ENCODE peak calls at places on chromosomes 4 and X, in five cellular contexts. L is tibial artery, P is mesenteric fat pad, W is NCI-H226, J is neural progenitor cell. Y is an unnamed sample.

GRCh38 chr4:83285022-83285387 is 407 bp upstream of the COQ2 start:
- DNase-seq in L (no peak), J (peak; percentile 20), P (no peak), W (no peak), Y (peak; percentile 69)

GRCh38 chr4:113718252-113718651 is 43.3 kb downstream of the CAMK2D start:
- DNase-seq in L (no peak), P (no peak), W (no peak), J (no peak), Y (no peak)

GRCh38 chr4:80875642-80876041 is 154.9 kb upstream of the BMP3 start:
- DNase-seq in J (no peak), P (no peak), L (no peak), W (peak; percentile 2), Y (no peak)

GRCh38 chrX:44025611-44026010 is 52.4 kb upstream of the NDP start:
- DNase-seq in P (no peak), W (peak; percentile 39), J (no peak), L (no peak), Y (no peak)

GRCh38 chr4:104113850-104114249 is 380.8 kb downstream of the CXXC4 start:
- DNase-seq in W (no peak), J (no peak), P (no peak), L (no peak), Y (no peak)

GRCh38 chr4:16659120-16659519 is 239.3 kb downstream of the LDB2 start:
- DNase-seq in P (no peak), J (no peak), W (no peak), L (no peak), Y (no peak)

GRCh38 chr4:10078481-10079233 is 37.9 kb downstream of the WDR1 start:
- DNase-seq in P (peak; percentile 65), L (peak; percentile 50), W (no peak), J (no peak), Y (no peak)

GRCh38 chr4:62548108-62548524 is 1348.0 kb downstream of the ADGRL3 start:
- DNase-seq in L (peak; percentile 67), W (no peak), J (peak; percentile 30), P (no peak), Y (no peak)

GRCh38 chrX:154373340-154374306 is 811 bp downstream of the FLNA start:
- DNase-seq in J (peak; percentile 65), P (no peak), W (peak; percentile 45), L (peak; percentile 87), Y (peak; percentile 66)

GRCh38 chrX:22122510-22122909 is 90.4 kb downstream of the PHEX start:
- DNase-seq in W (peak; percentile 59), J (no peak), P (no peak), L (peak; percentile 69), Y (no peak)

GRCh38 chrX:65924938-65925507 is 114.9 kb downstream of the VSIG4 start:
- DNase-seq in P (no peak), J (no peak), L (no peak), W (no peak), Y (no peak)

GRCh38 chr4:17030543-17030942 is 132.1 kb upstream of the LDB2 start:
- DNase-seq in W (peak; percentile 82), L (no peak), J (no peak), P (no peak), Y (peak; percentile 82)

GRCh38 chr4:47744253-47744652 is 93.6 kb downstream of the CORIN start:
- DNase-seq in J (no peak), P (no peak), W (no peak), L (no peak), Y (no peak)

GRCh38 chr4:118969359-118969758 is 80.7 kb downstream of the SYNPO2 start:
- DNase-seq in W (peak; percentile 50), J (peak; percentile 44), P (no peak), L (peak; percentile 90), Y (peak; percentile 64)

GRCh38 chr4:84091266-84091665 is 407.8 kb downstream of the NKX6-1 start:
- DNase-seq in J (no peak), L (no peak), P (no peak), W (no peak), Y (no peak)

GRCh38 chr4:70927502-70928139 is 25.5 kb downstream of the MOB1B start:
- DNase-seq in W (no peak), L (no peak), P (no peak), J (no peak), Y (no peak)

GRCh38 chrX:73562986-73563739 is at the start of gene CHIC1:
- DNase-seq in W (peak; percentile 59), J (peak; percentile 83), P (peak; percentile 89), L (peak; percentile 79), Y (peak; percentile 34)

GRCh38 chr4:150181536-150181935 is 103.3 kb downstream of the DCLK2 start:
- DNase-seq in P (no peak), J (peak; percentile 26), W (no peak), L (no peak), Y (peak; percentile 83)

GRCh38 chr4:70895405-70895804 is 6.8 kb upstream of the MOB1B start:
- DNase-seq in J (no peak), P (no peak), L (no peak), W (no peak), Y (no peak)

GRCh38 chr4:8378776-8379175 is 61.7 kb downstream of the ACOX3 start:
- DNase-seq in L (no peak), P (no peak), J (no peak), W (no peak), Y (no peak)

GRCh38 chr4:688695-689497 is at the start of gene SLC49A3:
- DNase-seq in J (peak; percentile 45), W (no peak), P (no peak), L (no peak), Y (no peak)

GRCh38 chr4:118842055-118842454 is 6.1 kb upstream of the SEC24D start:
- DNase-seq in J (no peak), P (no peak), W (no peak), L (no peak), Y (peak; percentile 44)

GRCh38 chrX:129679856-129680255 is 25.1 kb upstream of the APLN start:
- DNase-seq in P (no peak), L (no peak), J (no peak), W (no peak), Y (no peak)

GRCh38 chrX:119984652-119985051 is 41.1 kb upstream of the NKAP start:
- DNase-seq in L (no peak), W (no peak), J (no peak), P (no peak), Y (no peak)

GRCh38 chrX:68829594-68830485 is 1.0 kb downstream of the EFNB1 start:
- DNase-seq in L (no peak), W (no peak), P (peak; percentile 88), J (peak; percentile 39), Y (peak; percentile 44)

GRCh38 chrX:143988356-143988755 is 104.5 kb downstream of the UBE2NL start:
- DNase-seq in W (no peak), L (no peak), P (no peak), J (no peak), Y (no peak)

GRCh38 chr4:139582044-139582443 is 26.0 kb upstream of the SETD7 start:
- DNase-seq in J (no peak), L (no peak), P (no peak), W (no peak), Y (no peak)

GRCh38 chrX:134171661-134172587 is 65.1 kb upstream of the CCDC160 start:
- DNase-seq in P (no peak), L (no peak), J (peak; percentile 69), W (no peak), Y (no peak)

Y was measured in dermis microvascular lymphatic vessel endothelial cell.